ENCODE peak calls at places on chromosomes 7 and 10, in nine cellular contexts. H is body of pancreas, L is A549, P is WERI-Rb-1, C is AG09319, J is cardiac muscle cell, S is lower leg skin, Z is RWPE1, T is BJ. G is an unnamed sample.

GRCh38 chr7:153835104-153835503 is 217.1 kb upstream of the DPP6 start:
- DNase-seq in H (no peak), L (no peak), P (no peak), C (no peak), J (no peak), S (no peak), Z (no peak), T (no peak), G (no peak)

GRCh38 chr10:128149267-128149666 is 23.0 kb upstream of the MKI67 start:
- DNase-seq in H (no peak), L (no peak), P (no peak), C (no peak), J (no peak), S (no peak), Z (no peak), T (no peak), G (no peak)

GRCh38 chr7:45402480-45403218 is 171.5 kb upstream of the ADCY1 start:
- DNase-seq in H (no peak), L (no peak), P (no peak), C (peak), J (no peak), S (no peak), Z (peak), T (no peak), G (no peak)

GRCh38 chr10:8138471-8138870 is 84.0 kb downstream of the GATA3 start:
- DNase-seq in H (no peak), L (no peak), P (no peak), C (no peak), J (no peak), S (no peak), Z (peak), T (no peak), G (no peak)

GRCh38 chr10:80487791-80488538 is 33.9 kb downstream of the TSPAN14 start:
- DNase-seq in H (peak), L (no peak), P (no peak), C (no peak), J (no peak), S (peak), Z (no peak), T (no peak), G (no peak)

GRCh38 chr7:129343099-129343700 is 91.0 kb upstream of the STRIP2 start:
- DNase-seq in H (no peak), L (peak), P (no peak), C (peak), J (peak), S (no peak), Z (peak), T (no peak), G (peak)

GRCh38 chr10:103197177-103197576 is 4.1 kb upstream of the NT5C2 start:
- DNase-seq in H (peak), L (peak), P (no peak), C (peak), J (no peak), S (peak), Z (peak), T (peak), G (no peak)

GRCh38 chr7:698515-699259 is 27.8 kb upstream of the DNAAF5 start:
- DNase-seq in H (no peak), L (no peak), P (no peak), C (no peak), J (no peak), S (peak), Z (no peak), T (no peak), G (no peak)

GRCh38 chr10:84407390-84408049 is 79.1 kb downstream of the CCSER2 start:
- DNase-seq in H (no peak), L (no peak), P (no peak), C (no peak), J (no peak), S (no peak), Z (no peak), T (no peak), G (no peak)

DNA sequence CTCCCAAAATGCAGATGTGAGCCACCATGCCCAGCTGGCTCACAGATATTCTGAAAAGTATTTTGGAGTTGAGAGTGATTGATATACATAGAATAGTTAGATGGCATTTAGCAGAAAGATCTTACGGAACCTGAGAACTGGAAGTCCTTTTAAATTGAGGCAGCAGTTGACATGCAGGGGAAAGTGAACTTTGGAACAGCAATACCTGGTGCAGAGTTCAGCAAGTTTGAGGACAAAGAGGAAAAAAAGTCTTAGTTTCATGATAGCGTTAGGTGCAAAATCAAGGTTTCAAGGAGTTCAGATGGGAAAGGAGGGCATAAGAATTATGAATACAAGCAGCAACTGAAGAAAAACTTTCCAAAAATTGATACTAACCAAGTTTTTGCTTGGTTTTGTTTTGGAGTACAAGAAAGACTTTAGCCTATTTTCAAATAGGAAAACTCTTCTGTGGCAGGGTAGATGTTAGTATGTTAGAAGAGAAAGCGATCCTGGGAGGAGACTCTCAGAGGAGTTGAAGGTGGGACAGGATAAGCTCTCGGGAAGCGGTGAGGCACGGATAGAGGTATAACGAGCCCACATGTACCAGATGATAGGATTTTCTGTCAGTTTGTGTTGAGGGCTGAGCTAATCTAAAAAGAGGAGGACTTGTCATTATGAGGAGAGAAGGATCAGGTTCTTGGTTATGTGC is 28.0 kb upstream of the STMP1 start:
- DNase-seq in H (no peak), L (no peak), P (no peak), C (no peak), J (no peak), S (no peak), Z (no peak), T (no peak), G (no peak)
- TF ChIP-seq CTCF in H (no peak), L (no peak), P (no peak), C (no peak), J (no peak), S (no peak), Z (no peak), T (no peak), G (no peak)

DNA sequence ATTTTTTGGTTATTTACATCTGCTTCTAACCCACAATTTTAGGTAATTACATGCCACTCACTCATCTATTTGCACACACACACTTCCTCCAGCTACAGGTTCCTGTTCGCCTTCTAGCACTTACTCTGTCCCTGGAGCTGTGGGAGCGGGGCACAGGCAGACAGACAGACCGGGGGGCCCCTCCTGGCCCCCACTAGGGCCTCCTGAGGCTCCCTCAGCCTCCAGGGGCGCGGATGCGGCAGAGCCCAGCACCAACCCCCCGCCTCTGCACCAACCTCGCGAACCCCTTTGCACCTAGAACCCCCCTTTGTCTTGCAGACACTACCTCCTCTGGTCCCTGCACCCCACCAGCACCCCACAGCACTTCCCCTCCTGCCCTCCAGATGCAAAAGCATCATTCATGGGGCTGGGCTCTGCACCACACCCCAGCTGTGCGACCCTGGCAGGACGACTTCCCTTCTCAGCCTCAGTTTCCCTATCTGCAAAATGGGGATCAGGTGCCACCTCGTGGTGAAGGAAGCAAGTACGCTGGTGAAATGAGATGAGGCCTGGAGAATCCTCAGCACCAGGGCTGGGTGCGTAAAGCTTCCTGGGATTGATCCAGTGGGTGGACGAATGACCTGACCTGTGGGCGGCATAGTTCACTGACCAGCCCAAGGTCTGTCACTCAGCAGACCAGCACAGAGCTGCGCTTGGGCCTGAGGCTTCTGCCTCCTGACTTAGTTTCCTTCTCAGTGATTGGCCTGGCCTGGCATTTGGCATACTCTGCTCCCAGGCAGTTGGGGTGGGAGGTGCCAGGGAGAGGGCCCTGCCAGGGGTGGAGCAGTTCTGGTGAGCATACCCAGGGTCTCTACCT is 37.9 kb downstream of the ELFN1 start:
- DNase-seq in H (no peak), L (no peak), P (peak), C (no peak), J (no peak), S (peak), Z (no peak), T (no peak), G (no peak)
- TF ChIP-seq CTCF in H (no peak), L (peak), P (peak), C (peak), J (peak), S (no peak), Z (peak), T (peak), G (no peak)

DNA sequence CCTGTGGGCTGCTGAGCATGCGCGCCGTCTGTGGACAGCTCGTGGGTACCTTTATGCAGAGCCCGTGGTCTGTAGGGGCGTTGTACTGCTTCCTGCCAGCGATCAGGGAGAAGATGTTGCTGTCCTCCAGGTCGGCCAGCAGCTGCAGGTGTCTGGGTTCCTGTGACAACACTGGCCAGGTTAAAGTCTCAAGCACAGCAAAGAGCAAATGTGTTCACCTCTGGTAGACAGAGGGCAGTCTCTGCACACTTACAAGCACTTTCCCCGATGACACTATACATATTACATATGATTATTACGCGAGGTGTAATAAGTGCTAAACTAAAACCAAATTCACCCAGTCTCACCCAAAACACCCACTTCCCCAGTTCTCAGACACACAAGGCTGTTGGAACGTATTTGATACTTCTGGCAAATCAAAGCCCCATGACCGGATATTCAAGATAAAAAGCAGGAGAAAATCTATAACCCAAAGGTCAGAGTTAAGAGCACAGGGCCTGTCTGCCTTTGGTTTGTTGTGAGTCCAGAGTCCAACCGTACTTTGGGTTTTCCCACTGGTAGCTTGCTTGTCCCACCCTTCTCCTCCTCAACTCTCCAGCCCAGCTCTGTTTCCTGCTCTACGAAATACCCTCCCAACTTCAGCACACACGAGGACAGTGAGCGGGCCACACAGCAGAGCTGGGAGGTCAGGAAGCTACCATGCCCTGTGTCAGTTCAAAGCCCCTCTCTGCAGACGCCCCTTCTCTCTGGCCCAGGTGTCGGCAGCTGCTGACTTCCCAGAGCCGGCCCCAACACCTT is 49.7 kb upstream of the DDC start:
- DNase-seq in H (peak), L (peak), P (no peak), C (no peak), J (peak), S (no peak), Z (no peak), T (no peak), G (no peak)
- TF ChIP-seq CTCF in H (no peak), L (no peak), P (peak), C (peak), J (peak), S (no peak), Z (peak), T (peak), G (peak)

GRCh38 chr10:70564901-70565351 is 37.6 kb downstream of the PRF1 start:
- DNase-seq in H (no peak), L (no peak), P (no peak), C (no peak), J (no peak), S (no peak), Z (no peak), T (no peak), G (no peak)
- TF ChIP-seq CTCF in H (no peak), L (no peak), P (peak), C (no peak), J (no peak), S (no peak), Z (no peak), T (no peak), G (peak)

GRCh38 chr7:22487978-22488642 is 11.9 kb downstream of the STEAP1B start:
- DNase-seq in H (no peak), L (no peak), P (peak), C (no peak), J (no peak), S (no peak), Z (no peak), T (no peak), G (no peak)

GRCh38 chr7:22485189-22485588 is 14.8 kb downstream of the STEAP1B start:
- DNase-seq in H (no peak), L (no peak), P (no peak), C (no peak), J (no peak), S (no peak), Z (no peak), T (no peak), G (no peak)

GRCh38 chr7:22486597-22486996 is 13.4 kb downstream of the STEAP1B start:
- DNase-seq in H (no peak), L (no peak), P (no peak), C (no peak), J (no peak), S (no peak), Z (no peak), T (no peak), G (no peak)

DNA sequence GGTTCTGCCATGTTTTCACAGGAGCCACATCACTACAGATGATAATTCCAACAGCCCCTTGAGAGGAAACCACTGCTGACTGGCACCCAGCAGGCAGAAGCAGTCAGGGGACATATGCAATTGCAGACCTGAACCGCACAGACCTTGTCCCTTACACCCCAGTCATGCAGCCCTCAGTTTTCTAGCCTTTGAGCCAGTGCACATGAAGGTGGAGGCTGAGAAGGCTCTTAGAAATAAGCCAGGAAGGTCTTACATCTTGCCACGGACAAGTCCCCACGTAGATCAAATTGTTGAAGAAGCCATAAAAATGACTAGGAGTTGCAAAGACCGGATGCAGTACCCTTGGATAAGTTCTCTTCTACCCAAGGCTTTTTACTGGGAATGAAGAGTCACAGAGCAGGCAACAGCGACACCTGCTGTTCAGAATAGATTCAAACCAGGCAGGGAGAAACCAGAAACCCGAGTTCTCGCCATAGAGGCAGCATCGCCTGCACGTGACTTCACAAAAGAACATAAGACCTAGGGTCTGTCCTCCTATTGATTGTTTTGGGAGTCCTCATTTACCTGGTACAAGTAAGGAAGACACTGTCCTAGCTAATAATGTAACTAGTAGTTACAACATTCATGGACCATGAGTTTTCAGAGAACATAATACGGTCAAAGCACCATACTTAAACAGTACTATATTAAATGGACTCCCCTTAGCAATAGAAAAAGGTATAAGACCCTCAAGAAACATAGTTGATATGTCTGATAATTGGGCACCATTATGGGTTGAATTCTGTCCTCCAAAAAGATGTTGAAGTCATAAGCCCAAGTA is 11.1 kb downstream of the STEAP1B start:
- DNase-seq in H (peak), L (peak), P (peak), C (peak), J (peak), S (peak), Z (peak), T (no peak), G (peak)
- TF ChIP-seq CTCF in H (peak), L (peak), P (peak), C (peak), J (peak), S (peak), Z (peak), T (peak), G (peak)

GRCh38 chr10:44966816-44967509 is 7.4 kb downstream of the RASSF4 start:
- DNase-seq in H (no peak), L (no peak), P (no peak), C (no peak), J (no peak), S (peak), Z (no peak), T (no peak), G (no peak)
- TF ChIP-seq CTCF in H (no peak), L (peak), P (peak), C (peak), J (peak), S (no peak), Z (no peak), T (peak), G (peak)

GRCh38 chr10:97537186-97537869 is 35.3 kb upstream of the ANKRD2 start:
- DNase-seq in H (no peak), L (no peak), P (no peak), C (no peak), J (no peak), S (no peak), Z (no peak), T (no peak), G (no peak)

GRCh38 chr10:97538839-97539238 is 33.7 kb upstream of the ANKRD2 start:
- DNase-seq in H (no peak), L (no peak), P (no peak), C (no peak), J (no peak), S (peak), Z (no peak), T (no peak), G (no peak)

GRCh38 chr10:97538401-97538800 is 34.2 kb upstream of the ANKRD2 start:
- DNase-seq in H (no peak), L (peak), P (no peak), C (no peak), J (no peak), S (no peak), Z (no peak), T (no peak), G (no peak)

GRCh38 chr10:97540669-97541500 is 31.7 kb upstream of the ANKRD2 start:
- DNase-seq in H (no peak), L (no peak), P (peak), C (no peak), J (no peak), S (no peak), Z (no peak), T (no peak), G (no peak)

GRCh38 chr10:97539523-97540200 is 32.9 kb upstream of the ANKRD2 start:
- DNase-seq in H (no peak), L (no peak), P (no peak), C (peak), J (no peak), S (no peak), Z (no peak), T (peak), G (no peak)
- TF ChIP-seq CTCF in H (no peak), L (no peak), P (no peak), C (peak), J (peak), S (no peak), Z (no peak), T (peak), G (no peak)

DNA sequence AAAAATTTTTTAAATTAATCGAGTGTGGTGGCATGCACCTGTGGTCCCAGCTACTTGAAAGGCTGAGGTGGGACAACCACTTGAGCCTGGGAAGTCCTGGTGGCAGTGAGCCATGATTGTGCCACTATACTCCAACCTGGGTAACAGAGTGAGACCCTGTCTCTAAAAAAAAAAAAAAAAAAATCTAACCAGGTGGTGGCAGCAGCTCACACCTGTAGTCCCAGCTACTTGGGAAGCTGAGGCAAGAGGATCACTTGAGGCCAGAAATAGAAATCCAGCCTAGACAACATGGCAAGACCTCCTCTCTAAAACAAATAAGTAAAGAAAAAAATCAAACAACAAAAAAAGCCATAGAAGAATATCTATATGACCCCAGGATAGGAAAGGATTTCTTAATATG is 3.6 kb upstream of the MYOF start:
- DNase-seq in H (no peak), L (no peak), P (no peak), C (no peak), J (no peak), S (no peak), Z (no peak), T (no peak), G (no peak)
- TF ChIP-seq CTCF in H (no peak), L (peak), P (peak), C (no peak), J (no peak), S (no peak), Z (no peak), T (no peak), G (no peak)

GRCh38 chr7:37901236-37901827 is 15.3 kb downstream of the SFRP4 start:
- DNase-seq in H (no peak), L (peak), P (no peak), C (no peak), J (peak), S (no peak), Z (peak), T (no peak), G (peak)
- TF ChIP-seq CTCF in H (peak), L (peak), P (peak), C (peak), J (peak), S (no peak), Z (peak), T (peak), G (peak)